ENCODE peak calls at places on chromosome 15, in seven cellular contexts. One of them, this sample, is unnamed.
A peak's percentile ranks its signal among the peaks of the same experiment; 100 is the strongest.

GRCh38 chr15:39243396-39243795 is 337.5 kb upstream of the THBS1 start:
- DNase-seq in psoas muscle: no peak
- DNase-seq in heart right ventricle: no peak
- DNase-seq in colonic mucosa: no peak
- DNase-seq in K562: no peak
- DNase-seq in astrocyte: peak; percentile 82
- DNase-seq in IMR-90: peak; percentile 6
- DNase-seq in this sample: no peak

GRCh38 chr15:39787479-39787878 is 4.8 kb upstream of the FSIP1 start:
- DNase-seq in astrocyte: no peak
- DNase-seq in K562: no peak
- DNase-seq in colonic mucosa: no peak
- DNase-seq in psoas muscle: no peak
- DNase-seq in heart right ventricle: no peak
- DNase-seq in IMR-90: no peak
- DNase-seq in this sample: no peak

GRCh38 chr15:72222433-72222832 is 8.6 kb downstream of the PKM start:
- DNase-seq in astrocyte: peak; percentile 20
- DNase-seq in colonic mucosa: no peak
- DNase-seq in IMR-90: no peak
- DNase-seq in K562: no peak
- DNase-seq in heart right ventricle: peak; percentile 42
- DNase-seq in psoas muscle: peak; percentile 90
- DNase-seq in this sample: no peak

GRCh38 chr15:71651750-71652186 is 158.6 kb upstream of the NR2E3 start:
- DNase-seq in psoas muscle: no peak
- DNase-seq in IMR-90: peak; percentile 86
- DNase-seq in astrocyte: peak; percentile 56
- DNase-seq in colonic mucosa: peak; percentile 37
- DNase-seq in K562: no peak
- DNase-seq in heart right ventricle: no peak
- DNase-seq in this sample: peak; percentile 59

GRCh38 chr15:81914734-81915234 is 131.0 kb downstream of the MEX3B start:
- DNase-seq in psoas muscle: peak; percentile 60
- DNase-seq in IMR-90: no peak
- DNase-seq in colonic mucosa: no peak
- DNase-seq in astrocyte: no peak
- DNase-seq in heart right ventricle: peak; percentile 63
- DNase-seq in K562: no peak
- DNase-seq in this sample: no peak

GRCh38 chr15:88636039-88636438 is 2.8 kb upstream of the ISG20 start:
- DNase-seq in astrocyte: no peak
- DNase-seq in colonic mucosa: peak; percentile 56
- DNase-seq in heart right ventricle: no peak
- DNase-seq in IMR-90: no peak
- DNase-seq in psoas muscle: peak; percentile 58
- DNase-seq in K562: no peak
- DNase-seq in this sample: no peak

GRCh38 chr15:29849218-29849617 is 26.9 kb upstream of the TJP1 start:
- DNase-seq in K562: no peak
- DNase-seq in astrocyte: no peak
- DNase-seq in heart right ventricle: no peak
- DNase-seq in IMR-90: peak; percentile 62
- DNase-seq in psoas muscle: no peak
- DNase-seq in colonic mucosa: no peak
- DNase-seq in this sample: no peak

GRCh38 chr15:73127302-73127936 is 75.2 kb downstream of the NEO1 start:
- DNase-seq in heart right ventricle: no peak
- DNase-seq in IMR-90: peak; percentile 30
- DNase-seq in colonic mucosa: peak; percentile 39
- DNase-seq in psoas muscle: no peak
- DNase-seq in K562: peak; percentile 30
- DNase-seq in astrocyte: peak; percentile 3
- DNase-seq in this sample: peak; percentile 39

GRCh38 chr15:58331562-58331902 is 100.3 kb upstream of the LIPC start:
- DNase-seq in astrocyte: no peak
- DNase-seq in heart right ventricle: no peak
- DNase-seq in K562: no peak
- DNase-seq in psoas muscle: no peak
- DNase-seq in IMR-90: no peak
- DNase-seq in colonic mucosa: no peak
- DNase-seq in this sample: no peak

DNA sequence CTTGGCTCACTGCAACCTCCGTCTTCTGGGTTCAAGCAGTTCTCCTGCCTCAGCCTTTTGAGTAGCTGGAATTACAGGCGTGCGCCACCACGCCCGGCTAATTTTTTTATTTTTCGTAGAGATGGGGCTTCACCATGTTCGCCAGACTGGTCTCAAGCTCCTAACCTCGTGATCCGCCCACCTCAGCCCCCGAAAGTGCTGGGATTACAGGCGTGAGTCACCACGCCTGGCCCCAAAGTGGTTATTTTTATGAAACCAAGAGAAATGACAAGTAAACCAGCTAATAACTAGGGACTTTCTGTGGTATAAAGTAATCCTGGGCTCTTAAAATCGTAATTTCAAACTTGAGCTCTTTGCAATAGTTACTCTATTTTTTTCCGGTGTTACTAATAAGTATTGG is 4.0 kb downstream of the ZSCAN2 start:
- DNase-seq in colonic mucosa: no peak
- DNase-seq in astrocyte: peak; percentile 30
- DNase-seq in K562: no peak
- DNase-seq in heart right ventricle: no peak
- DNase-seq in psoas muscle: no peak
- DNase-seq in IMR-90: peak; percentile 5
- DNase-seq in this sample: no peak
- H3K4me1 ChIP-seq in colonic mucosa: peaks cover 2% of the 10 kb centered on the region
- H3K4me1 ChIP-seq in astrocyte: peaks cover 7% of the 10 kb centered on the region
- H3K4me1 ChIP-seq in K562: peaks cover 5% of the 10 kb centered on the region
- H3K4me1 ChIP-seq in heart right ventricle: peaks cover 29% of the 10 kb centered on the region
- H3K4me1 ChIP-seq in psoas muscle: peaks cover 4% of the 10 kb centered on the region
- H3K4me1 ChIP-seq in IMR-90: peaks cover 4% of the 10 kb centered on the region
- H3K4me1 ChIP-seq in this sample: peaks cover 31% of the 10 kb centered on the region

GRCh38 chr15:26475554-26475953 is 297.3 kb downstream of the GABRB3 start:
- DNase-seq in astrocyte: no peak
- DNase-seq in K562: no peak
- DNase-seq in IMR-90: no peak
- DNase-seq in colonic mucosa: no peak
- DNase-seq in heart right ventricle: no peak
- DNase-seq in psoas muscle: no peak
- DNase-seq in this sample: peak; percentile 13
- TF ChIP-seq CTCF in astrocyte: no peak
- TF ChIP-seq CTCF in K562: no peak
- TF ChIP-seq CTCF in IMR-90: no peak
- TF ChIP-seq CTCF in colonic mucosa: no peak
- TF ChIP-seq CTCF in heart right ventricle: no peak
- TF ChIP-seq CTCF in psoas muscle: no peak
- TF ChIP-seq CTCF in this sample: no peak

GRCh38 chr15:64850778-64851502 is 9.2 kb downstream of the PLEKHO2 start:
- DNase-seq in colonic mucosa: no peak
- DNase-seq in K562: no peak
- DNase-seq in IMR-90: no peak
- DNase-seq in heart right ventricle: no peak
- DNase-seq in psoas muscle: no peak
- DNase-seq in astrocyte: no peak
- DNase-seq in this sample: no peak
- H3K4me1 ChIP-seq in colonic mucosa: no peaks in the 10 kb centered on the region
- H3K4me1 ChIP-seq in K562: peaks cover 5% of the 10 kb centered on the region
- H3K4me1 ChIP-seq in IMR-90: peaks cover 58% of the 10 kb centered on the region
- H3K4me1 ChIP-seq in heart right ventricle: peaks cover 77% of the 10 kb centered on the region
- H3K4me1 ChIP-seq in psoas muscle: peaks cover 3% of the 10 kb centered on the region
- H3K4me1 ChIP-seq in astrocyte: peaks cover 18% of the 10 kb centered on the region
- H3K4me1 ChIP-seq in this sample: peaks cover 8% of the 10 kb centered on the region

GRCh38 chr15:101540480-101541239 is 51.2 kb upstream of the PCSK6 start:
- DNase-seq in IMR-90: no peak
- DNase-seq in psoas muscle: no peak
- DNase-seq in astrocyte: no peak
- DNase-seq in heart right ventricle: no peak
- DNase-seq in K562: no peak
- DNase-seq in colonic mucosa: no peak
- DNase-seq in this sample: no peak
- TF ChIP-seq CTCF in IMR-90: no peak
- TF ChIP-seq CTCF in psoas muscle: no peak
- TF ChIP-seq CTCF in astrocyte: no peak
- TF ChIP-seq CTCF in heart right ventricle: peak; percentile 24
- TF ChIP-seq CTCF in K562: peak; percentile 34
- TF ChIP-seq CTCF in colonic mucosa: no peak
- TF ChIP-seq CTCF in this sample: peak; percentile 22

DNA sequence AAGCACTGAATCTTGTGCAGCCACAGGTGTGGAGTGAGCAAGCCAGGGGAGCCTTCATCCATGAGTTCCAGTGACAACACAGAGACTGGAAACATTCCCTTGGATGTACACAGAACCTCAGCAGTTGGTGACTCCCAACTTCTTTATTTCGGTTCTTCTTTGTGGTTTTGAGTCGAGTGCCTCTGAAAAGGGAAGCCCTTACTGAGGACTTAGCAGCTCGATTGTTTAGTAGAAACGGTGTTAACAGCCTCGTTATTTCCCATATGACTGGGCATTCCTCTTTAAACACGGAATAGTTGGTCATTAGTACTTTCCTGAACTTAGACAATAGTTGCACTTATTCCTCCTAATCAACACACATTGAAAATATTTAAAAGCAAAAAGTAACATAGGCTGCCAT is 7.7 kb downstream of the SLCO3A1 start:
- DNase-seq in astrocyte: no peak
- DNase-seq in colonic mucosa: no peak
- DNase-seq in IMR-90: no peak
- DNase-seq in heart right ventricle: no peak
- DNase-seq in psoas muscle: no peak
- DNase-seq in K562: no peak
- DNase-seq in this sample: no peak
- H3K4me1 ChIP-seq in astrocyte: no peaks in the 10 kb centered on the region
- H3K4me1 ChIP-seq in colonic mucosa: peaks cover 4% of the 10 kb centered on the region
- H3K4me1 ChIP-seq in IMR-90: peaks cover 6% of the 10 kb centered on the region
- H3K4me1 ChIP-seq in heart right ventricle: peaks cover 95% of the 10 kb centered on the region
- H3K4me1 ChIP-seq in psoas muscle: peaks cover 31% of the 10 kb centered on the region
- H3K4me1 ChIP-seq in K562: no peaks in the 10 kb centered on the region
- H3K4me1 ChIP-seq in this sample: no peaks in the 10 kb centered on the region

DNA sequence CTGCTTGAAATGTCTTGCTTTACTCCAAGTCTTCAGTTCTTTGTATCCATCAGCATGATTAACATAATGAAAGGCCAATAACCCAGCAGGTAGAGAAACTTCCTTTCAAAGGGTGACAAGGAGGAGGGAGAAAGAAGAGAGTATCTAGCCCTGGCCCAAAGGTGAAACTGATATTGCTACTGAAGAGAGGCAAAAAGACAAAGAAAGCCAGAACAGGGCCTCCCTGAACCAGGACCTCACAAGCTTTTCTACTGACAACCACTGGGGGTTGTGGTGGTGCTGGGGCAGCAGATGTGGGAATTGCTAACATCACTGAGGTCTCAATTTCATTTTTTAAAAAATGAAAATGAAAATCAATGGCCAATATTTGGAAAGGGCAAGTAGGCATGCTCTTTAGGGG is 234.1 kb downstream of the RSL24D1 start:
- DNase-seq in psoas muscle: no peak
- DNase-seq in heart right ventricle: no peak
- DNase-seq in K562: no peak
- DNase-seq in IMR-90: no peak
- DNase-seq in astrocyte: no peak
- DNase-seq in colonic mucosa: no peak
- DNase-seq in this sample: no peak
- TF ChIP-seq CTCF in psoas muscle: no peak
- TF ChIP-seq CTCF in heart right ventricle: no peak
- TF ChIP-seq CTCF in K562: no peak
- TF ChIP-seq CTCF in IMR-90: no peak
- TF ChIP-seq CTCF in astrocyte: no peak
- TF ChIP-seq CTCF in colonic mucosa: no peak
- TF ChIP-seq CTCF in this sample: no peak

GRCh38 chr15:90162956-90163355 is 38.2 kb upstream of the SEMA4B start:
- DNase-seq in astrocyte: no peak
- DNase-seq in K562: no peak
- DNase-seq in psoas muscle: no peak
- DNase-seq in IMR-90: no peak
- DNase-seq in colonic mucosa: no peak
- DNase-seq in heart right ventricle: no peak
- DNase-seq in this sample: no peak

GRCh38 chr15:90165659-90166489 is 35.3 kb upstream of the SEMA4B start:
- DNase-seq in colonic mucosa: peak; percentile 96
- DNase-seq in IMR-90: peak; percentile 100
- DNase-seq in heart right ventricle: peak; percentile 40
- DNase-seq in astrocyte: peak; percentile 99
- DNase-seq in psoas muscle: peak; percentile 68
- DNase-seq in K562: peak; percentile 73
- DNase-seq in this sample: peak; percentile 56

GRCh38 chr15:90167121-90167520 is 34.0 kb upstream of the SEMA4B start:
- DNase-seq in colonic mucosa: no peak
- DNase-seq in astrocyte: no peak
- DNase-seq in IMR-90: no peak
- DNase-seq in heart right ventricle: no peak
- DNase-seq in psoas muscle: no peak
- DNase-seq in K562: no peak
- DNase-seq in this sample: no peak

GRCh38 chr15:90161946-90162345 is 39.2 kb upstream of the SEMA4B start:
- DNase-seq in psoas muscle: no peak
- DNase-seq in colonic mucosa: no peak
- DNase-seq in IMR-90: no peak
- DNase-seq in astrocyte: no peak
- DNase-seq in heart right ventricle: no peak
- DNase-seq in K562: no peak
- DNase-seq in this sample: peak; percentile 40

GRCh38 chr15:90165157-90165556 is 36.0 kb upstream of the SEMA4B start:
- DNase-seq in heart right ventricle: no peak
- DNase-seq in astrocyte: no peak
- DNase-seq in psoas muscle: no peak
- DNase-seq in K562: no peak
- DNase-seq in IMR-90: no peak
- DNase-seq in colonic mucosa: no peak
- DNase-seq in this sample: no peak
- H3K4me1 ChIP-seq in heart right ventricle: peaks cover 9% of the 10 kb centered on the region
- H3K4me1 ChIP-seq in astrocyte: peaks cover 12% of the 10 kb centered on the region
- H3K4me1 ChIP-seq in psoas muscle: no peaks in the 10 kb centered on the region
- H3K4me1 ChIP-seq in K562: peaks cover 41% of the 10 kb centered on the region
- H3K4me1 ChIP-seq in IMR-90: peaks cover 5% of the 10 kb centered on the region
- H3K4me1 ChIP-seq in colonic mucosa: peaks cover 7% of the 10 kb centered on the region
- H3K4me1 ChIP-seq in this sample: peaks cover 21% of the 10 kb centered on the region